ENCODE peak calls at places on chromosomes 7 and 10, in ten cellular contexts. V, W, J, I, F, M, K, G, Z and L are unnamed samples.

GRCh38 chr10:100562806-100563293 is 27.1 kb downstream of the HIF1AN start:
- DNase-seq in J (no peak), F (no peak), I (peak), W (peak), G (no peak), M (no peak), K (no peak), V (peak), Z (peak), L (no peak)

GRCh38 chr7:151386301-151387160 is 23.3 kb downstream of the WDR86 start:
- DNase-seq in W (no peak), I (no peak), G (no peak), F (no peak), K (no peak), V (no peak), Z (no peak), M (no peak), J (no peak), L (no peak)

GRCh38 chr10:91907914-91908357 is 1.4 kb downstream of the FGFBP3 start:
- DNase-seq in K (no peak), Z (peak), W (peak), I (no peak), M (no peak), F (no peak), V (peak), J (no peak), G (no peak), L (no peak)

GRCh38 chr10:116767235-116767634 is 24.9 kb upstream of the HSPA12A start:
- DNase-seq in I (no peak), V (no peak), G (no peak), Z (no peak), F (no peak), M (no peak), W (peak), J (no peak), K (peak), L (no peak)

GRCh38 chr7:1235501-1236131 is 2.9 kb downstream of the UNCX start:
- DNase-seq in I (no peak), M (no peak), W (no peak), F (no peak), J (no peak), Z (peak), K (no peak), G (no peak), V (peak), L (no peak)

GRCh38 chr10:69248117-69248730 is 28.1 kb downstream of the HKDC1 start:
- DNase-seq in I (no peak), J (no peak), F (no peak), M (no peak), W (no peak), G (no peak), Z (peak), V (no peak), K (no peak), L (no peak)

GRCh38 chr7:129684777-129685176 is 73.3 kb downstream of the NRF1 start:
- DNase-seq in G (no peak), I (peak), F (no peak), M (no peak), K (no peak), V (no peak), W (no peak), J (no peak), Z (no peak), L (no peak)

GRCh38 chr7:6090738-6091505 is 59.7 kb downstream of the ANKRD61 start:
- DNase-seq in Z (no peak), G (no peak), M (no peak), V (no peak), J (no peak), F (no peak), K (no peak), W (no peak), I (no peak), L (no peak)

GRCh38 chr10:8873310-8873709 is 818.8 kb downstream of the GATA3 start:
- DNase-seq in V (no peak), W (no peak), K (no peak), M (no peak), Z (no peak), F (peak), J (no peak), G (no peak), I (no peak), L (no peak)

GRCh38 chr7:140604076-140604475 is 36.5 kb downstream of the DENND2A start:
- DNase-seq in K (no peak), Z (no peak), F (no peak), G (no peak), W (no peak), I (no peak), V (no peak), M (no peak), J (no peak), L (no peak)

GRCh38 chr10:100829933-100830727 is 82.6 kb upstream of the SLF2 start:
- DNase-seq in G (no peak), I (no peak), Z (peak), F (no peak), J (no peak), K (no peak), V (peak), M (no peak), W (no peak), L (no peak)

GRCh38 chr7:101232141-101232821 is 5.3 kb downstream of the CLDN15 start:
- DNase-seq in M (no peak), F (no peak), W (no peak), Z (peak), J (no peak), I (no peak), K (no peak), V (peak), G (no peak), L (no peak)

GRCh38 chr7:1692500-1693418 is 22.7 kb downstream of the ELFN1 start:
- DNase-seq in M (no peak), Z (no peak), V (no peak), G (no peak), K (no peak), J (no peak), I (no peak), F (no peak), W (no peak), L (no peak)

GRCh38 chr10:111765216-111765615 is 418.3 kb downstream of the GPAM start:
- DNase-seq in M (no peak), J (no peak), G (no peak), K (no peak), F (no peak), W (no peak), V (no peak), I (no peak), Z (no peak), L (no peak)
- TF ChIP-seq CTCF in M (no peak), J (no peak), G (no peak), K (no peak), F (no peak), W (no peak), V (no peak), I (no peak), Z (no peak), L (no peak)

DNA sequence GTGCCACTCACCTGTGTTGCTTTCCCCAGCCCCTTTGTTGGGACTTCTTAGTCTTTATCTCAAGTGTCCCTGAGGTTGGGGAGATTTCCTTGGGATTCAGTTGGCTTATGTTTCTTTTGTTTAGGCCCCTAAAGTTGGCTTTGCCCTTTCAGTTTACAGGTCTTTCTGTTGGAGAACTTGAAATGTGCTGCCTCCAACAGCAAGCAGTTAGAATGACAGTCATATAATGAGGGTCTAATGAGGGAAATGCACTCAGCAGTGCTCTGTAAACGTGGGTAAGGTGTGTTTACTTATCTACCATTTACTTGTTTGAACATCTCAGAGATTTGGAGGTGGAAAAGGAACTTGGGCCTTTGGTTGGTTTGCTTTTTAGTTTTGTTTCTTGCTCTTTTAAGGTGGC is 191.4 kb upstream of the STK17A start:
- DNase-seq in K (no peak), Z (no peak), G (no peak), F (no peak), I (no peak), J (no peak), W (no peak), V (no peak), M (no peak), L (no peak)
- TF ChIP-seq CTCF in K (no peak), Z (peak), G (no peak), F (no peak), I (no peak), J (no peak), W (no peak), V (no peak), M (no peak), L (no peak)

GRCh38 chr7:117312593-117312992 is 10.3 kb downstream of the WNT2 start:
- DNase-seq in W (no peak), I (no peak), Z (no peak), V (no peak), F (no peak), M (no peak), G (no peak), K (no peak), J (no peak), L (no peak)
- TF ChIP-seq CTCF in W (peak), I (no peak), Z (peak), V (no peak), F (peak), M (no peak), G (no peak), K (peak), J (peak), L (no peak)

GRCh38 chr7:39609462-39610149 is 13.8 kb upstream of the RALA start:
- DNase-seq in G (no peak), I (no peak), F (no peak), W (no peak), Z (peak), M (no peak), K (no peak), V (peak), J (no peak), L (no peak)
- TF ChIP-seq CTCF in G (no peak), I (no peak), F (no peak), W (no peak), Z (peak), M (no peak), K (no peak), V (no peak), J (no peak), L (no peak)

GRCh38 chr7:136302049-136302448 is 324.9 kb upstream of the MTPN start:
- DNase-seq in V (no peak), I (no peak), K (no peak), Z (no peak), F (no peak), M (no peak), G (no peak), W (no peak), J (no peak), L (no peak)
- TF ChIP-seq CTCF in V (no peak), I (no peak), K (no peak), Z (no peak), F (no peak), M (no peak), G (no peak), W (no peak), J (no peak), L (no peak)